ENCODE peak calls at places on chromosomes 13 and 19, in nine cellular contexts. D, X, A, U, H, N, E, Y and L are unnamed samples.

GRCh38 chr19:11418518-11419506 is at the start of gene RGL3:
- DNase-seq in A (no peak), E (no peak), U (no peak), N (peak), D (no peak), Y (no peak), H (peak), X (peak), L (no peak)

GRCh38 chr19:8571006-8571411 is 6.2 kb downstream of the MYO1F start:
- DNase-seq in N (no peak), X (no peak), H (peak), A (no peak), U (no peak), D (peak), Y (peak), E (no peak), L (peak)

GRCh38 chr13:40402931-40403412 is 263.5 kb downstream of the FOXO1 start:
- DNase-seq in X (peak), D (peak), E (peak), U (no peak), N (no peak), Y (peak), H (peak), A (peak), L (no peak)

GRCh38 chr13:21069561-21070004 is 8.2 kb upstream of the LATS2 start:
- DNase-seq in D (peak), N (no peak), A (peak), U (no peak), E (peak), X (no peak), H (peak), Y (peak), L (no peak)

GRCh38 chr13:93948523-93948922 is 531.0 kb downstream of the DCT start:
- DNase-seq in N (no peak), X (no peak), H (no peak), A (no peak), E (no peak), Y (peak), D (no peak), U (no peak), L (no peak)

GRCh38 chr19:14409157-14410053 is 9.7 kb downstream of the DDX39A start:
- DNase-seq in X (no peak), D (no peak), H (no peak), E (no peak), U (no peak), A (no peak), N (no peak), Y (no peak), L (no peak)

GRCh38 chr13:35855531-35856019 is 275.6 kb downstream of the DCLK1 start:
- DNase-seq in U (no peak), E (no peak), X (peak), H (peak), D (peak), Y (no peak), N (no peak), A (no peak), L (no peak)

GRCh38 chr13:112791662-112792440 is 102.0 kb downstream of the ATP11A start:
- DNase-seq in Y (no peak), A (no peak), D (no peak), N (no peak), E (peak), U (no peak), H (no peak), X (no peak), L (no peak)

GRCh38 chr13:72696590-72696989 is 30.8 kb downstream of the MZT1 start:
- DNase-seq in N (no peak), X (no peak), H (peak), E (no peak), Y (peak), U (no peak), A (peak), D (peak), L (no peak)

GRCh38 chr13:29595380-29596063 is at the start of gene SLC7A1:
- DNase-seq in E (peak), U (no peak), Y (peak), H (peak), N (peak), A (peak), D (peak), X (peak), L (peak)

GRCh38 chr13:52804202-52804641 is 44.2 kb downstream of the PCDH8 start:
- DNase-seq in A (no peak), D (no peak), E (no peak), U (no peak), H (no peak), Y (no peak), N (no peak), X (no peak), L (no peak)

GRCh38 chr13:52797176-52797575 is 51.3 kb downstream of the PCDH8 start:
- DNase-seq in X (no peak), E (no peak), D (no peak), U (no peak), N (no peak), Y (no peak), H (no peak), A (no peak), L (no peak)

GRCh38 chr13:52794589-52794988 is 53.9 kb downstream of the PCDH8 start:
- DNase-seq in X (no peak), U (no peak), A (no peak), Y (no peak), E (no peak), H (no peak), D (no peak), N (no peak), L (no peak)

GRCh38 chr13:52800856-52801255 is 47.6 kb downstream of the PCDH8 start:
- DNase-seq in Y (no peak), H (no peak), D (no peak), N (no peak), E (no peak), U (no peak), A (no peak), X (no peak), L (no peak)

DNA sequence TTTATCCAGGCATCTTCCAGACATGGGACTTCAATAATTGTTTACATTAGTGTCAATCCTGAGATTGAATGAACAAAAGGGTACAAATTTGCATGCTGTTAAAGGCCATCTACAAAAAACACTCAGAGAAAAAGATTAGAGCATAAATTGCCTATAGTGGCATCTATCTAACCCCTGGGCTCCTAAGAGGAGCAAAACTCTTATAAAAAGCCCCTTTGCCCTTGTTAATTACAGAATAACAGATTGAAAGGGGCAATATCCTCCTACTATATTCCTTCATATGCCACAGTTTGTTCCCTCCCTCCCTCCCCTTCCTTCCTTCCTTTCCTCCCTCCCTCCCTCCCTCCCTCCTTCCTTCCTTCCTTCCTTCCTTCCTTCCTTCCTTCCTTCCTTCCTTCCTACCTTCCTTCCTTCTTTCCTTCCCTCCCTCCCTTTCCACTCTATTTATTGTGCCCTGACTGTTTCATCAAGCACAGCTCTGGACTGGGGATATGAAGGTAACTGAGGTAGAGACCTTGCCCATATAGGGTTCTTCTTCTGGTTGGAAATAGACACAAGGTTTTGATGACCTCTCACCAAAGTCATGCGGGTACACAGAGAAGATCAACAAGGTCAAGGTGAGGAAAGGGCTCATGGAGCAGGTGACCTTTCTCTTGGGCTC is 49.5 kb downstream of the PCDH8 start:
- DNase-seq in D (no peak), H (no peak), Y (no peak), A (no peak), U (no peak), N (no peak), E (no peak), X (no peak), L (no peak)
- H3K4me3 ChIP-seq in D (no peak), H (no peak), Y (no peak), A (no peak), U (no peak), N (no peak), E (no peak), X (no peak), L (no peak)

DNA sequence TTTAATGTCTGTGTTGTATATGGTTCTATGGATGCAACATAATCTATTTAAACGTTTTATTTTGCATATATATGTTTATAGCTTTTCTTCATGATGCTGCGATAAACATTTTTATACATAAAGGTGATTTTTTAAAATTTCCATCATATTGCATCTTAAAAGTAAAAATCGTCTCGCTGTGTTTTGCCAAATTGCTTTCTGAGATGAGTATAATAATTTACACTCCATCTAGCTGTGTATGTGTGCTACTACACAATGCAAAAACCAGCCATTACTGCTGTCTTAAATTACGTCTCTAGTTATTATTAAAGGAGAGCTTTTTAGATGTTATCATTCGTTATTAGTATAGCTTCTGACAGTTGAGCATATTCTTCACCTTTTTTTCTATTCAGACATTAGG is 37.2 kb downstream of the METTL21C start:
- DNase-seq in E (no peak), D (no peak), X (no peak), A (no peak), N (no peak), U (no peak), H (no peak), Y (no peak), L (no peak)
- TF ChIP-seq CTCF in E (no peak), D (no peak), X (peak), A (peak), N (peak), U (no peak), H (peak), Y (peak), L (no peak)

DNA sequence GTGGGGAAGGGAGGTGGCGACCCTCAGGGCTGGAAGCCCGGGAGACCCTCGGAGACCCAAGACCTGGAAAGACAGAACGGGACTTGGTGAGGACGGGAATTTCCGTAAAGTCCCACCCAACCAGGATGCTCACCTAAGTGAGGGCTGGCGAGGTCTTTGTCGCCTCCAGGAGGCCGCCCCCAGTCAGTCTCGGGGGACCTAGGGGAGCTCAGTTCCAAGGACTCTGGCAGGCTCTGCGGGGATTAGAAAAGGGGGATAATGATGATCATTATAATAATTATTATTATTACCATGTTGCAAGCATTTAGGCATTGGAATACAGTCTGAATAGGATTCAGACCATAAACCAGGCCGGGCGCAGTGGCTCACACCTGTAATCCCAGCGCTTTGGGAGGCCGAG is 9.1 kb upstream of the HSD17B14 start:
- DNase-seq in H (no peak), D (no peak), Y (no peak), X (no peak), N (no peak), A (no peak), E (no peak), U (no peak), L (no peak)
- H3K4me3 ChIP-seq in H (no peak), D (no peak), Y (no peak), X (no peak), N (no peak), A (no peak), E (no peak), U (no peak), L (no peak)

DNA sequence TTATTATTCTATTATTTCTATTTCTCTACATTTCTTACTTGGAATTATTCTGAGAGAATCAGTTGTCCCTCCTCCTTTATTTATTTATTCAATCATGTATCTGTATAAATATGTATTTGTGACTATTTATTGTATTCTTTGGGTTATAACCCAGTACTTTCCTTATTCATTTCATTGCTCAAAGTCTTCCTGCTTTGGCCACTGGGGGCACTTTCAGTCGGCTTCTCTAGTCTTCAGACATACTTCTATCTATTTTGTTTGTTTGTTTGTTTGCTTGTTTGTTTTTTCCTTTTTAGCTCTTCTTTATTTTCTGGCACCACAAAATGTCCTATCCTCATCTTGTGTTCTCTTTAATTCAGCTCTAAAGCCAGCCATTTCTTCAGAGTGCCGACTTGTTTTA is 260.4 kb downstream of the NALCN start:
- DNase-seq in Y (no peak), E (no peak), X (peak), H (peak), U (no peak), N (no peak), A (no peak), D (no peak), L (no peak)
- TF ChIP-seq CTCF in Y (peak), E (no peak), X (peak), H (peak), U (no peak), N (no peak), A (peak), D (peak), L (peak)

GRCh38 chr19:46413262-46414031 is at the start of gene CCDC8:
- DNase-seq in N (peak), U (no peak), D (no peak), A (peak), E (peak), X (peak), H (no peak), Y (peak), L (no peak)

GRCh38 chr19:46411088-46412033 is 2.0 kb downstream of the CCDC8 start:
- DNase-seq in X (no peak), D (no peak), H (no peak), U (no peak), A (no peak), N (no peak), E (no peak), Y (no peak), L (no peak)

GRCh38 chr19:46412983-46413261 is 442 bp downstream of the CCDC8 start:
- DNase-seq in D (no peak), N (no peak), A (no peak), E (no peak), U (no peak), Y (no peak), X (no peak), H (no peak), L (no peak)

GRCh38 chr19:46410205-46411087 is 2.9 kb downstream of the CCDC8 start:
- DNase-seq in A (no peak), E (no peak), X (no peak), Y (no peak), N (no peak), U (no peak), H (no peak), D (no peak), L (no peak)

DNA sequence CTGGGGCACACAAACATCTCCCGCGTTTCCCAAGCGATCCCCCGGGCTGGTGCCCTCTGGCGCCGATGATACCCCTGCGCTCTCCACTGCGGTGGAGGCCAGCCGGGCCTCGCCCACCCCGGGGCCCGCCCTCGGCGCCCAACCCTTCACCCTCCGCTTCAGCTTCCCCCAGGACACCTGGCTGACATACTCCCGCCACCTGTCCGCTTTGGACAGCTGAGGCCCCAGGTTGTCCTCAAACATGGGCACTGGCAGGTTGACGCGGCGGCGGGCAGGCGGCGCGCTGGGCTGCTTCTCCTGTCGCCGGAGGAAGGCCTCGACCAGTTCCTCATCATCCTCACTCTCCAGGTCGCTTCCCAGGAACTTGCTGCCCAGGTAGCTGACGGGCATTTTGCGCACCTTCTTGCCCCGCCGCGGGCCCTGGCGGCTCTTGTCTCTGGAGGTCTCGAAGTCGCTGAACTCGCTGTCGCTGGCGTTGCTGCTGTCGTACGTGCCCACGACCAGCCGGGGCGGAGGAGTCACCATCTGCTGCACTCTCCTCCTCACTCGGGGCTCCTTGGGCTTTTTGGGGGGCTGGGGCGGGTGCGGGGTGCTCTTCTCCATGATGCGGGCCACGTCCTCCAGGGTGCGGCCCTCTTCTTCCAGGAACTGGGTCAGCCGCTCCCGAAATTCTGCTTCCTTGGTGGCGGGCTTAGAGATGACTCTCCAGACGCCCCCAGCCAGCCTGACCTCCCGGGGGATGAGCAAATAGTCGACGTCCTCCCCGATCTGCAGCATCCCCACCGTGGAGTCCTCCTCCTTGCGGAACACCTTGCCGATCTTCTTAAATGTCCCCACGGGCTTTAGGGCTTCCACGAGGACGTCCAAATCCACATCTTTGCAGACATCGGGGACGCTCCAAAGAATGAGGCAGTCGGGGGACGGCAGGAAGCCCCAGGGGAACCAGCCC is 1.1 kb downstream of the CCDC8 start:
- DNase-seq in U (no peak), A (no peak), H (no peak), Y (no peak), N (no peak), E (no peak), X (no peak), D (no peak), L (no peak)
- H3K4me3 ChIP-seq in U (peak), A (peak), H (no peak), Y (peak), N (peak), E (peak), X (peak), D (no peak), L (no peak)

GRCh38 chr13:46962286-46962941 is 65.6 kb upstream of the HTR2A start:
- DNase-seq in E (no peak), Y (peak), N (no peak), D (no peak), A (no peak), H (peak), U (no peak), X (peak), L (peak)
- TF ChIP-seq CTCF in E (no peak), Y (peak), N (peak), D (no peak), A (peak), H (peak), U (no peak), X (peak), L (peak)